ENCODE peak calls at places on chromosomes 7 and 10, in five cellular contexts. D is uterus; I is IMR-90; P is cardiac muscle cell; H is CD8-positive, alpha-beta T cell. A is an unnamed sample. For H3K27me3, the result is how much of the 10 kb centered on the place peaks cover.

GRCh38 chr7:123047955-123048354 is 52.5 kb upstream of the TAS2R16 start:
- DNase-seq in H (no peak), P (no peak), I (no peak), D (no peak), A (no peak)

GRCh38 chr7:42753917-42754363 is 157.9 kb downstream of the C7orf25 start:
- DNase-seq in I (no peak), D (no peak), P (no peak), H (no peak), A (no peak)

GRCh38 chr7:6650086-6650485 is 13.0 kb downstream of the ZNF316 start:
- DNase-seq in H (no peak), I (no peak), D (no peak), P (no peak), A (no peak)

GRCh38 chr7:111031916-111032315 is 59.0 kb upstream of the LRRN3 start:
- DNase-seq in I (no peak), H (no peak), D (no peak), P (no peak), A (no peak)

GRCh38 chr10:124100124-124100523 is 6.7 kb upstream of the CHST15 start:
- DNase-seq in D (no peak), P (no peak), I (no peak), H (no peak), A (no peak)

GRCh38 chr10:12177642-12178041 is 18.0 kb downstream of the NUDT5 start:
- DNase-seq in I (peak), D (no peak), H (no peak), P (no peak), A (no peak)

GRCh38 chr7:139034336-139034735 is 1.5 kb downstream of the ZC3HAV1L start:
- DNase-seq in P (no peak), I (peak), D (no peak), H (no peak), A (no peak)

GRCh38 chr10:63760708-63761047 is 239.5 kb downstream of the REEP3 start:
- DNase-seq in P (no peak), H (no peak), D (no peak), I (no peak), A (no peak)

GRCh38 chr10:110498087-110498981 is 627 bp downstream of the DUSP5 start:
- DNase-seq in I (peak), D (peak), H (peak), P (peak), A (no peak)

GRCh38 chr7:44072364-44073231 is 7.2 kb upstream of the PGAM2 start:
- DNase-seq in P (peak), D (peak), I (peak), H (peak), A (peak)

GRCh38 chr7:94394058-94394398 is 667 bp upstream of the COL1A2 start:
- DNase-seq in D (peak), P (peak), H (no peak), I (peak), A (no peak)

GRCh38 chr7:73717025-73717807 is 2.3 kb downstream of the STX1A start:
- DNase-seq in D (no peak), I (peak), H (no peak), P (peak), A (no peak)

GRCh38 chr7:101870361-101871062 is 53.1 kb downstream of the CUX1 start:
- DNase-seq in H (no peak), P (no peak), D (no peak), I (peak), A (no peak)

GRCh38 chr7:73885975-73886798 is 25.2 kb downstream of the TMEM270 start:
- DNase-seq in D (peak), I (peak), P (peak), H (no peak), A (no peak)

GRCh38 chr10:131961777-131962450 is 19.8 kb downstream of the BNIP3 start:
- DNase-seq in H (no peak), P (no peak), D (no peak), I (no peak), A (no peak)

DNA sequence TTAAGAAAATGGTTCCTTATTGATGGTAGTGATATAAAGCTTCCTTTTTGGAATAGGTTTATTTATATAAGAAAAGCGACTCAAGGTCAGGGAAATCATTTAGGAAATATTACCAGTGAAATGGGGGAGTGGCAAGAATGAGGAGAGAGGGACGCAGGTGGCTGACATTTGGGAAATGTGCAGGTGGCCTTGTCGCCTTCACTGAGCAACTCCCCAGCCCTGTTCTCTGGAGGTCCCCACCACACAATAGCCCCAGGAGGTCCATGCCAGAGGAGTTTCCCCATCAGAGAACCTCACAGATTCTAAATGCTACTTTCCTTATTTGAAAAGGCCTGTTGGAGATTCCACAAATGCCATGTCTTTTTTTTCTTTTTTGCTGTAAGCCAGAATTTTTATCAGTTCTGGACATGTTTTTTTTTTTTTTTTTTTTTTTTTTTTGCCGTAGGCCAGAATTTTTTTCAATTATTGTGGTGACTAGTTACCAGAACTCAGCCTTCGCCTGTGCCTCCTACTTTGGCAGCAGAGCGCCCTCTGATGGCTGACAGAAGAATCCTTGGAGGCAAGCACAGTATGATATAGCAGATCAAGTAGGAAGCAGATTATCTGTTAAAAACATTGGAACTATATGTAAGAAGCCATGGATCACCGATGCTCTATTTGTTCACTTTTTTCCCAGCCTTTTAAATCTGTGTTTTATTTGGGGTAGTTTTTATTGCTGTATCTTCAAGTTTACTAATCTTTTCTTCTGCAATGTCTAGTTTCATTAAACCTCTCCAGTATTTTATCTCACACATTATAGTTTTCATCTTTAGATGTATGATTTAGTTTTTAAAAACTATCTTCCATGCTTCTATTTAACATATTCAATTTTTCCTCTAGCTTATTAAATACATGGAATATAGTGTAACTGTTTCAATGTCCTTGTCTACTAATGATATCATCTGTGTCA is 18.6 kb downstream of the OPALIN start:
- DNase-seq in D (peak), I (peak), H (peak), P (peak), A (no peak)
- TF ChIP-seq CTCF in D (no peak), I (peak), H (peak), P (peak), A (peak)

GRCh38 chr7:114086906-114087651 is 168.3 kb upstream of the PPP1R3A start:
- DNase-seq in D (peak), H (no peak), I (peak), P (peak), A (peak)
- H3K27me3 ChIP-seq in D (under half), H (under half), I (under half), P (half or more), A (under half)

DNA sequence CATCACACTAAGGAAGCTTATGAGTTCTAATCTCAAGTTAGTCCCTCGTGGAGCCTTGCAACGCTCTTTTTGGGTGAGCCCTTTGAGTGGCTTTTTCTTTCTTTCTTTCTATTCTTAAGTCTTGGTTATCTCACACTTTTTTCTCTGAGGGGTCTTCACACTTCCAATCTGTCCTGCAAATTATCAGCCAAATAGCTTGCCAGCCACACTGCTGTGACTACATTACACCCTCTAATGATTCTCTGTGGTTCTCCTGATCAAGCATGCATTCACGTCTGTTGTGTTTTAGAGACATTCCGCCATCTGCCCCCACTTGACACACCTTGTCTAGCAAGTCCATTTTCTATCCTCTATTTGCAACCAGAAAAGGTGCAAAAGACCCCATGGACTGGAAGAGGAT is 340.2 kb downstream of the THSD7A start:
- DNase-seq in D (no peak), P (no peak), I (no peak), H (no peak), A (no peak)
- H3K27ac ChIP-seq in D (no peak), P (no peak), I (no peak), H (no peak), A (no peak)

GRCh38 chr7:27656724-27657123 is 6.0 kb downstream of the HIBADH start:
- DNase-seq in D (no peak), P (no peak), I (no peak), H (no peak), A (no peak)

GRCh38 chr7:27662490-27663205 is at the start of gene HIBADH:
- DNase-seq in H (peak), D (peak), P (peak), I (peak), A (peak)

GRCh38 chr7:27663989-27664331 is 1.3 kb upstream of the HIBADH start:
- DNase-seq in P (no peak), I (no peak), D (no peak), H (no peak), A (no peak)

GRCh38 chr7:27661776-27662489 is 750 bp downstream of the HIBADH start:
- DNase-seq in H (peak), P (peak), I (peak), D (peak), A (peak)
- TF ChIP-seq CTCF in H (no peak), P (no peak), I (peak), D (no peak), A (no peak)

DNA sequence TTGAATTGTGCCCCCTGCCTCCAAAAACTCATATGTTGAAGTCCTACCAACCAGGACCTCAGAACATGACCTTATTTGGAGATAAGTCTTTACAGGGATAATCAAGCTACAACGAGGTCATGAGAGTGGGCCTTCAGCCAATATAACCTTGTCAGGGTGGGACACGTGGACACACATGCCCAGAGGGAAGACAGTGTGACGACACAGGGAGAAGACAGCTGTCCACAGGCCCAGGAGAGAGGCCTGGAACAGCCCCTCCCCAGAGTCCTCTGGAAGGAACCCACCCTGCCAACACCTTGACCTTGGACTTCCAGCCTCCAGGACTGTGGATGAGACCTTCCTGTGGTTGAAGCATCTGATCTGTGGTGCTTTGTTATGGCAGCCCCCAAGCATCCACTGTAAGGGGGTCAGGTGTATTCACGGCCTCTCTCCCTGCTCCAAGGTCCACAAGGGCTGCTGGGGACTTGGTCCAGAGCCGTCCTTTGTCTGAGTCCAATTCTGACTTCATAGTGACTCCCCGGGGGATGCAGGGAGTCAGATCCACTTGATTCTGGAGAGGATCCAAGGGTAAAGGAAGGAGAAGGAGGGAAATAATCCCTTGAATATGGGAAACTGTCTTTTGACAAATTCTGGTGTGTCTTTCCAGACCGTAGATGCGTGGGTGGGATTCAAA is 6.9 kb downstream of the CALML3 start:
- DNase-seq in P (no peak), D (no peak), H (no peak), I (no peak), A (no peak)
- H3K27me3 ChIP-seq in P (under half), D (under half), H (under half), I (under half), A (under half)

DNA sequence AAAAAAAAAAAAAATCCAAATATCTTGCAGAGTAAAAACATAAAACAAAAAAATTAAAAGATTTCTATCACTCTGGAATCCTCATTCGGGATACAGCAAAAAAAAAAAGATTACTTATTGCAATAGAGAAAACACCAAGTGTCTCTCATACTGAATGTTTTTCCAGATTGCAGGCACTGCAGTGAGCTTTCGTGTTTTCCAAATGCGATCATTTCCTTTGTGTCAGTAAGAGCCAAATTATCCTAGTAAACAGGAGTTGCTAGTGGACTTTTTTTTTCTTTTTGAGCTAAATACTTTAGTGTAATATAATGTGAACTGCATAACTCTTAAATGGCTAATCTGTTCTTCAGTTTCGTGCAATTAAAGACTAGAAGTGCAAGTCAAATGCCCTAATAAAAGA is 44.3 kb upstream of the TOMM7 start:
- DNase-seq in H (no peak), D (no peak), I (peak), P (peak), A (no peak)
- H3K27ac ChIP-seq in H (no peak), D (peak), I (peak), P (no peak), A (peak)

GRCh38 chr10:100100651-100101525 is 19.2 kb upstream of the CPN1 start:
- DNase-seq in H (no peak), D (no peak), I (peak), P (peak), A (no peak)
- TF ChIP-seq CTCF in H (no peak), D (no peak), I (peak), P (peak), A (no peak)

GRCh38 chr7:81098213-81098612 is 179.4 kb upstream of the SEMA3C start:
- DNase-seq in P (no peak), D (no peak), I (no peak), H (no peak), A (no peak)

GRCh38 chr7:81094952-81095351 is 176.1 kb upstream of the SEMA3C start:
- DNase-seq in P (no peak), H (no peak), D (no peak), I (no peak), A (no peak)
- H3K27me3 ChIP-seq in P (under half), H (under half), D (under half), I (under half), A (under half)

GRCh38 chr7:1544896-1545416 is 11.0 kb downstream of the TMEM184A start:
- DNase-seq in H (no peak), D (no peak), P (no peak), I (no peak), A (no peak)
- H3K27ac ChIP-seq in H (no peak), D (no peak), P (peak), I (no peak), A (no peak)